ENCODE peak calls at places on chromosomes 13 and 19, in four cellular contexts. P, M, I and W are unnamed samples. For H3K4me1, the result is how much of the 10 kb centered on the place peaks cover.

GRCh38 chr13:37295046-37295445 is 189.6 kb upstream of the CSNK1A1L start:
- DNase-seq in I (peak), M (no peak), P (no peak), W (peak)

GRCh38 chr13:66501187-66501586 is 728.9 kb downstream of the PCDH9 start:
- DNase-seq in P (no peak), M (no peak), I (no peak), W (no peak)

GRCh38 chr13:40781717-40782116 is 7.7 kb upstream of the SLC25A15 start:
- DNase-seq in I (no peak), P (no peak), M (no peak), W (no peak)

GRCh38 chr19:29485293-29485692 is 40.5 kb upstream of the VSTM2B start:
- DNase-seq in I (no peak), M (peak), P (no peak), W (no peak)

GRCh38 chr13:43946281-43946680 is 66.6 kb downstream of the LACC1 start:
- DNase-seq in P (no peak), I (no peak), M (no peak), W (no peak)

GRCh38 chr13:45909724-45910123 is 58.2 kb upstream of the SIAH3 start:
- DNase-seq in M (no peak), I (no peak), P (no peak), W (no peak)

GRCh38 chr19:30053558-30053957 is 111.5 kb downstream of the URI1 start:
- DNase-seq in M (no peak), I (no peak), P (no peak), W (no peak)

GRCh38 chr19:40519352-40520322 is 52.8 kb downstream of the SPTBN4 start:
- DNase-seq in M (no peak), P (peak), I (no peak), W (no peak)

GRCh38 chr19:2261438-2262172 is 5.4 kb upstream of the JSRP1 start:
- DNase-seq in M (no peak), P (peak), I (no peak), W (peak)

GRCh38 chr19:44113784-44114390 is 688 bp downstream of the ZNF225 start:
- DNase-seq in P (peak), I (no peak), M (no peak), W (no peak)

GRCh38 chr13:105670179-105671015 is 865.1 kb downstream of the EFNB2 start:
- DNase-seq in I (no peak), P (no peak), M (no peak), W (no peak)

GRCh38 chr19:51375504-51376221 is 3.2 kb upstream of the NKG7 start:
- DNase-seq in M (no peak), P (no peak), I (no peak), W (no peak)
- H3K4me1 ChIP-seq in M (under half), P (under half), I (under half), W (under half)

GRCh38 chr19:5621311-5621944 is 1.1 kb downstream of the SAFB2 start:
- DNase-seq in M (no peak), P (no peak), I (no peak), W (peak)

GRCh38 chr19:5624154-5624663 is 1.3 kb downstream of the SAFB start:
- DNase-seq in M (no peak), P (peak), I (peak), W (peak)

GRCh38 chr19:5622465-5623396 is at the start of the genes SAFB and SAFB2:
- DNase-seq in I (peak), P (peak), M (peak), W (peak)

GRCh38 chr19:5623397-5624153 is 692 bp downstream of the SAFB start:
- DNase-seq in I (no peak), M (no peak), P (no peak), W (no peak)

GRCh38 chr19:5621945-5622464 is 571 bp downstream of the SAFB2 start:
- DNase-seq in P (peak), I (no peak), M (peak), W (no peak)
- H3K4me1 ChIP-seq in P (under half), I (half or more), M (under half), W (under half)

GRCh38 chr19:45769821-45770191 is 754 bp upstream of the SIX5 start:
- DNase-seq in I (peak), P (peak), M (peak), W (peak)
- H3K4me1 ChIP-seq in I (under half), P (under half), M (under half), W (under half)

DNA sequence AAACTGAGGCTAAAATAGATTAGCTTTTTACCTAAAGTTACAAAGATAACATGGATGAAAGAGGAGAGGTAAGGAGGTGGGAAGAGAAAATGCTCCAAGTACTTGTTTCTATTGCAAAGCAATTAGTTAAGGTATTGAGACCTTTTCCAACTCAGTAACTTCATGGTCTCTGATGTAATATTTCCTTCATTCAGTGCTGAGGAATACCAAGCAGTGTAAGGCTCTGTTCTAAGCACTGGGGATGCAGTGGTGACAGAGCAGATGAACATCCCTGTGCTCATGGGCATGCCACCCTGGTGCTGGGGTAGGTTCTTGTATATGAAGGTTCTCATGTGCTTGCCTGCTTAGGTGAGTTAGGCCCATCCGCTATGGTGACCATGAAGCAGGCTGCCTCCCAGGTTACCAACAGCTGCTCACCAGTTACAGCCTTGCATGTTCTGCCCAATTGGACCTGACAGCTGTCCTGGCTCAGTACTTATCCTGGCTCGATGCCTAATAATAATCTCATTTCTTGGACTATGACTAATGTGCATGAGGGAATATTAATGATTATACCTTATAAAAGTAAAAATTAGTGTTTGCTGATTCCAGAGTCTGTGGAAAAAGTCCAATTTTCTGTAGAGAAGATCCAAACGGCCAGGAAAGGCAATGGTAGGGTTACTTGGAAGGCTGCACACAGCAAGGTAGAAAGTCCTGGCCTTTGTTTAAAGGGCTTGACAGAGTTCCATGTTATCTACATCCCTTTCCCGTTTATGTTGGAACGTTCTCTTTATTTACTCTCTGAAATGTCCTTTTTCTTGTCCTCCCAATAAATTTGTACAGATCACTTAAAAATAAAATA is 48.3 kb downstream of the LATS2 start:
- DNase-seq in P (peak), I (no peak), M (peak), W (no peak)
- H3K4me1 ChIP-seq in P (half or more), I (half or more), M (half or more), W (under half)

GRCh38 chr13:49635599-49636433 is 7.5 kb downstream of the ARL11 start:
- DNase-seq in I (peak), P (no peak), M (no peak), W (no peak)

GRCh38 chr13:49637989-49638388 is 9.7 kb downstream of the ARL11 start:
- DNase-seq in M (no peak), P (no peak), I (no peak), W (no peak)

GRCh38 chr13:49633687-49634086 is 5.4 kb downstream of the ARL11 start:
- DNase-seq in P (no peak), I (no peak), M (no peak), W (no peak)

GRCh38 chr13:49638416-49639072 is 10.2 kb downstream of the ARL11 start:
- DNase-seq in P (peak), I (no peak), M (no peak), W (no peak)

DNA sequence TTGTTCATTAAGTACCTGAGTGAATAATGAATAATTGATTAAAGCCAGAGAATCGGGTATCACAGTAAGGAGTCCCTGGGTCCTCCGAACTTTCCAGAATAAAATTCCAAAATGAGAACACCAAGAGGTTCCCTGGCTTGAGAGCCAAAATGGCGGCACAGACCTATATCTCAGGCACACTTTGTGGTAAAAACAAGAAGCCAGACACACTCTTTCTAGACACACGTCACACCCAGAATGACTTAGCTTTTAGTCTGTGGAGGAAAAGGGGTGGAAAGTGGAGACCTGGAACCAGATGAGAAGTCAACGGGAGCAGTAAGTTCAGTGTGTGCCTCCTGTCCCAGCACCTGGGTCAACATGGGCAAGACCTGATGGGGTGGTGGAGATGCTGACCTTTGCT is 8.4 kb downstream of the ARL11 start:
- DNase-seq in P (no peak), M (no peak), I (no peak), W (no peak)
- H3K4me1 ChIP-seq in P (under half), M (under half), I (under half), W (under half)

GRCh38 chr19:18491995-18492953 is 29.6 kb downstream of the ELL start:
- DNase-seq in P (no peak), M (no peak), I (no peak), W (peak)
- H3K4me1 ChIP-seq in P (under half), M (half or more), I (half or more), W (under half)

GRCh38 chr19:13890136-13890535 is 13.2 kb downstream of the NANOS3 start:
- DNase-seq in P (no peak), I (no peak), M (no peak), W (peak)
- H3K4me1 ChIP-seq in P (under half), I (under half), M (under half), W (under half)

GRCh38 chr19:48637449-48637947 is 319 bp upstream of the DBP start:
- DNase-seq in P (peak), I (peak), M (peak), W (peak)

GRCh38 chr19:48636859-48637448 is at the start of gene DBP:
- DNase-seq in I (peak), P (peak), M (peak), W (peak)

GRCh38 chr19:48639483-48640375 is 2.5 kb upstream of the DBP start:
- DNase-seq in P (no peak), I (peak), M (no peak), W (no peak)

GRCh38 chr19:48638831-48639381 is 1.7 kb upstream of the DBP start:
- DNase-seq in I (peak), M (peak), P (peak), W (peak)

DNA sequence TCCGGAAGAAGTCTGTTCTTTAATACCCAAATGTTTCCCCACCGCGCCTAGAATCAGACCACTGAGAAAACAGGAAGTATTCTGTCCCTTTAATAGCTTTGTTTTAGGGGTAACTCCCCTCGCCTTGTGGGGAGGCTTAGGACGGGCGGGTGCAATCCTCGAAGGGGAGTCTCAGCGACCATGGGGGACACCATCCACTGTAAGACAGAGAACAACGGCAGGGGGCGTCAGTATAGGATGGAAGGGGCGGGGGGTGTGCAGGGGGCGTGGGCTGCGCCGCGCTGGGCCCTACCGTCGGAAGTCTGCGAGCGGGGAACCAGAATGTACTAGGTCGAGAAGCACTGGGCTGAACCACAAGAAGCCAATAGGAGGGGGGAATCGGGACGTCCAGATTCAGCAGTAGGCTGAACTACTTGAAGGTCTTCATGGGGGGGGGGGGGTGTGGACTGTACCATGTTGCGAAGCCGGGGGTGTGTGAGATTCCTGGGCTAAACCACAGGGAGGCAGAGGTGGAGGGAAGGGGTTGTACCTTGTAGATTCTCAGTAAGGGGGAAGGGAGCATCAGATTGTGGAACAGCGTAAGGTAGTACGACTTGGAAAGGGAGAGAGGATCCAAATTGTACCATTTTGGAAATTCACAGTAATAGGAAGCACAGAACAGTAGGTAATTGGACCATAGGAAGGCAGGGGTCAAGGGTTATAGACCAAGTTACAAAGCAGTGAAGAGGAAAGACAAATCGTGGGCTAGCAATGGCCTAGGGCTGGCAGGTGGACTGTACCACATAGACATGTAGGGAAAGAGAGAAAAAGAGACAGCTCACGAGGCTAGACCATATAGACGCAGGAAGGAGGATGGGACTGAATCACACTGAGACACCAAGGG is 1.0 kb upstream of the DBP start:
- DNase-seq in I (peak), M (peak), P (peak), W (peak)
- H3K4me1 ChIP-seq in I (under half), M (under half), P (under half), W (under half)

GRCh38 chr13:58239774-58240268 is 608.3 kb downstream of the PCDH17 start:
- DNase-seq in I (peak), M (no peak), P (no peak), W (peak)
- H3K4me1 ChIP-seq in I (under half), M (under half), P (under half), W (under half)

DNA sequence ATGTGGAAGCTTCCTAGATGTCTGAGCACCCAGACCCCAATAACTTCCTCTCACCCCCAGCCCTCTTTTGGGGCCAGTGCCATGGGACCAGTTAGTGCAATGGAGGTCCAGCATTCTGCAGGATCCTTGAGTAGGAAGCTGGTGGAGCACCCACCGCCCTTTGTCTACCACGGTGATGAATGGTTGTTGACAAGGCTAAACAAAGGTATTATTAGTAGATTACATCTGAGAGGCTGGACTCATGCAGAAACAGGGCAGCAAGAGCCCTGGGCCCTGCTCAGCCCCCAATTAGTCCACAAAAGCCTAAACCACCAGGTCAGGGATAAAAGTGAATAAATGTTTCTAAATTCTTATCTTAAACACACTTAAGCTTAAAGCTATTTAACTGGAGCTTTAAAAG is 196.5 kb upstream of the TSHZ3 start:
- DNase-seq in M (no peak), I (no peak), P (no peak), W (no peak)
- H3K4me1 ChIP-seq in M (under half), I (under half), P (under half), W (under half)